ENCODE peak calls at places on chromosomes 3 and 15, in eight cellular contexts. Y is left lung, L is breast epithelium, O is pancreas, G is ovary, X is psoas muscle, T is body of pancreas, E is GM23248. Z is an unnamed sample.
A peak's percentile ranks its signal among the peaks of the same experiment; 100 is the strongest.

GRCh38 chr15:66462630-66463029 is 34.9 kb downstream of the SNAPC5 start:
- DNase-seq in G (no peak), Y (no peak), X (no peak), E (no peak), T (no peak), O (no peak), L (no peak), Z (no peak)

GRCh38 chr3:155944081-155944480 is 73.6 kb downstream of the GMPS start:
- DNase-seq in L (no peak), G (no peak), E (no peak), T (no peak), Y (no peak), X (no peak), O (no peak), Z (no peak)

GRCh38 chr3:168545591-168545990 is 449.9 kb upstream of the GOLIM4 start:
- DNase-seq in G (no peak), Y (peak; percentile 20), X (no peak), L (no peak), O (peak; percentile 13), T (peak; percentile 14), E (no peak), Z (no peak)

GRCh38 chr3:146153429-146153828 is 7.6 kb downstream of the PLOD2 start:
- DNase-seq in Y (no peak), G (no peak), O (no peak), T (no peak), L (no peak), X (no peak), E (no peak), Z (no peak)

GRCh38 chr3:174495231-174495755 is 363.8 kb upstream of the NAALADL2 start:
- DNase-seq in Y (no peak), T (no peak), X (no peak), E (peak; percentile 19), L (no peak), G (no peak), O (no peak), Z (no peak)

GRCh38 chr3:54826255-54826691 is 101.6 kb downstream of the LRTM1 start:
- DNase-seq in X (no peak), T (no peak), E (peak; percentile 50), O (no peak), L (no peak), Y (no peak), G (no peak), Z (no peak)

GRCh38 chr15:30889231-30889630 is 14.5 kb upstream of the FAN1 start:
- DNase-seq in G (no peak), E (no peak), Y (no peak), X (no peak), T (no peak), L (no peak), O (no peak), Z (no peak)

GRCh38 chr3:180295811-180296210 is 259.1 kb upstream of the PEX5L start:
- DNase-seq in E (no peak), X (no peak), G (no peak), T (peak; percentile 80), O (peak; percentile 65), Y (no peak), L (peak; percentile 36), Z (no peak)

GRCh38 chr15:82680200-82681102 is 29.2 kb downstream of the AP3B2 start:
- DNase-seq in G (peak; percentile 62), Y (peak; percentile 91), X (peak; percentile 34), O (peak; percentile 90), T (peak; percentile 91), E (no peak), L (peak; percentile 77), Z (no peak)

GRCh38 chr3:66106788-66107187 is 68.1 kb upstream of the MAGI1 start:
- DNase-seq in G (no peak), L (no peak), O (no peak), E (peak; percentile 16), Y (no peak), T (no peak), X (no peak), Z (no peak)

GRCh38 chr15:88681610-88682221 is 42.9 kb downstream of the ISG20 start:
- DNase-seq in L (no peak), O (peak; percentile 48), Y (no peak), T (peak; percentile 76), X (no peak), G (no peak), E (no peak), Z (no peak)

GRCh38 chr3:44721231-44722102 is 8.0 kb upstream of the ZNF501 start:
- DNase-seq in L (no peak), X (no peak), Y (no peak), T (no peak), O (no peak), E (peak; percentile 26), G (no peak), Z (no peak)

GRCh38 chr3:33438284-33438668 is 1.9 kb downstream of the UBP1 start:
- DNase-seq in E (peak; percentile 76), L (no peak), X (no peak), Y (no peak), G (no peak), T (peak; percentile 47), O (peak; percentile 21), Z (no peak)

GRCh38 chr15:72182244-72182643 is 15.3 kb downstream of the GRAMD2A start:
- DNase-seq in L (no peak), G (no peak), T (no peak), E (no peak), Y (no peak), O (no peak), X (no peak), Z (no peak)

GRCh38 chr3:129694228-129694627 is 87.8 kb upstream of the PLXND1 start:
- DNase-seq in X (no peak), O (no peak), L (no peak), T (no peak), G (no peak), E (no peak), Y (no peak), Z (no peak)

GRCh38 chr3:32366638-32367368 is 24.9 kb upstream of the CMTM7 start:
- DNase-seq in E (no peak), G (no peak), O (no peak), T (no peak), L (no peak), Y (no peak), X (no peak), Z (no peak)

GRCh38 chr3:40930131-40930538 is 269.2 kb upstream of the CTNNB1 start:
- DNase-seq in Y (no peak), T (peak; percentile 74), G (no peak), E (no peak), L (no peak), O (no peak), X (no peak), Z (no peak)

GRCh38 chr3:185549111-185549510 is 3.3 kb downstream of the LIPH start:
- DNase-seq in T (peak; percentile 44), L (peak; percentile 37), O (peak; percentile 70), X (no peak), Y (no peak), E (peak; percentile 99), G (no peak), Z (peak; percentile 74)

DNA sequence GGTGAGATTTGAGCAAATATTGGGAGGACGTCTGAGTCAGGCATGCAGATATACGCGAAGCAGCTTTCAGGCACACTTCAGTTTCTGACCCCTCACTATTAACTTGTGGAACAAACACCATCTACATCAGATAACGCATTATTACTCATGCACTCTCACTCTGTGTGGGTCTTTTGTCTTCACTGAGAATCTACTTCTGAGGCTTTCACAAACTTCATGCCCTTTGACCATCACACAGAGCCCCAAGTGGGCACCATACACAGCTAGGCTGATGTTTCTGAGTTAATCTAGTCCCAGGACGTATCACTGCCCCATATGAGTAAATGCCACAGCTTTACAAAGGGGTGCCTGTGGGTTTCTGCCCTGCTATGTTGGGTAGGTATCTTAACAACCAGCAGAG is 39.6 kb upstream of the IP6K2 start:
- DNase-seq in E (no peak), T (no peak), Y (no peak), G (no peak), L (no peak), O (no peak), X (no peak), Z (no peak)
- H3K27ac ChIP-seq in E (no peak overlapping the region), T (no peak overlapping the region), Y (no peak overlapping the region), G (no peak overlapping the region), L (no peak overlapping the region), O (no peak overlapping the region), X (no peak overlapping the region), Z (no peak overlapping the region)

GRCh38 chr15:25067725-25068309 is 113.0 kb downstream of the SNRPN start:
- DNase-seq in T (no peak), Y (no peak), X (no peak), L (no peak), G (no peak), E (no peak), O (no peak), Z (no peak)
- H3K9me3 ChIP-seq in T (no peaks in the 10 kb centered on the region), Y (peaks cover 100% of the 10 kb centered on the region), X (peaks cover 98% of the 10 kb centered on the region), L (peaks cover 100% of the 10 kb centered on the region), G (peaks cover 100% of the 10 kb centered on the region), E (no peaks in the 10 kb centered on the region), O (no peaks in the 10 kb centered on the region), Z (peaks cover 100% of the 10 kb centered on the region)

GRCh38 chr15:74208496-74208895 is 5.9 kb upstream of the STRA6 start:
- DNase-seq in E (no peak), O (no peak), L (no peak), T (no peak), G (no peak), Y (peak; percentile 34), X (no peak), Z (no peak)
- H3K4me1 ChIP-seq in E (peaks cover 14% of the 10 kb centered on the region), O (no peaks in the 10 kb centered on the region), L (no peaks in the 10 kb centered on the region), T (peaks cover 13% of the 10 kb centered on the region), G (peaks cover 3% of the 10 kb centered on the region), Y (no peaks in the 10 kb centered on the region), X (no peaks in the 10 kb centered on the region), Z (peaks cover 67% of the 10 kb centered on the region)

GRCh38 chr3:161221881-161222600 is 930 bp downstream of the NMD3 start:
- DNase-seq in G (peak; percentile 20), E (peak; percentile 68), T (peak; percentile 36), X (no peak), O (no peak), L (no peak), Y (no peak), Z (no peak)
- H3K27ac ChIP-seq in G (peak overlapping the region; percentile 77), E (peak overlapping the region; percentile 91), T (no peak overlapping the region), X (peak overlapping the region; percentile 86), O (peak overlapping the region; percentile 94), L (no peak overlapping the region), Y (peak overlapping the region; percentile 93), Z (no peak overlapping the region)